ENCODE peak calls at places on chromosome 22, in four cellular contexts. X is Peyer's patch, Z is GM12878, O is IMR-90. W is an unnamed sample.

GRCh38 chr22:40233886-40234285 is 56.2 kb downstream of the TNRC6B start:
- DNase-seq in X (no peak), Z (no peak), O (no peak), W (no peak)

GRCh38 chr22:26461188-26461810 is 22.3 kb downstream of the HPS4 start:
- DNase-seq in X (peak), Z (no peak), O (peak), W (peak)

GRCh38 chr22:46119729-46120419 is 30.5 kb upstream of the PPARA start:
- DNase-seq in X (no peak), Z (no peak), O (peak), W (peak)

GRCh38 chr22:49081261-49081666 is 746.4 kb downstream of the BRD1 start:
- DNase-seq in X (peak), Z (no peak), O (no peak), W (no peak)

GRCh38 chr22:35604671-35605457 is 12.3 kb downstream of the MB start:
- DNase-seq in X (no peak), Z (no peak), O (no peak), W (no peak)

GRCh38 chr22:19051381-19051780 is 70.8 kb downstream of the DGCR2 start:
- DNase-seq in X (no peak), Z (no peak), O (no peak), W (no peak)

GRCh38 chr22:21951931-21952465 is 650 bp downstream of the PPM1F start:
- DNase-seq in X (peak), Z (no peak), O (peak), W (peak)

GRCh38 chr22:41647771-41648170 is 26.7 kb downstream of the XRCC6 start:
- DNase-seq in X (no peak), Z (no peak), O (no peak), W (no peak)

GRCh38 chr22:26399288-26399687 is 29.8 kb upstream of the ASPHD2 start:
- DNase-seq in X (no peak), Z (no peak), O (no peak), W (no peak)

GRCh38 chr22:44261861-44262595 is 50.7 kb downstream of the SHISAL1 start:
- DNase-seq in X (no peak), Z (no peak), O (no peak), W (peak)

GRCh38 chr22:42885446-42885845 is 28.4 kb upstream of the ARFGAP3 start:
- DNase-seq in X (no peak), Z (no peak), O (no peak), W (no peak)

GRCh38 chr22:44318751-44319150 is 6.0 kb upstream of the SHISAL1 start:
- DNase-seq in X (no peak), Z (no peak), O (no peak), W (no peak)

GRCh38 chr22:44920183-44920582 is 89.6 kb downstream of the PHF21B start:
- DNase-seq in X (no peak), Z (no peak), O (no peak), W (no peak)

GRCh38 chr22:32985899-32986772 is 72.0 kb downstream of the SYN3 start:
- DNase-seq in X (no peak), Z (no peak), O (peak), W (peak)

GRCh38 chr22:41998361-41999261 is at the start of gene WBP2NL:
- DNase-seq in X (peak), Z (peak), O (peak), W (peak)

GRCh38 chr22:26801449-26801848 is 144.1 kb downstream of the MIAT start:
- DNase-seq in X (no peak), Z (no peak), O (no peak), W (no peak)

GRCh38 chr22:46260038-46260437 is 3.1 kb downstream of the PKDREJ start:
- DNase-seq in X (peak), Z (no peak), O (no peak), W (no peak)

GRCh38 chr22:48486163-48486957 is 1341.3 kb downstream of the BRD1 start:
- DNase-seq in X (peak), Z (no peak), O (no peak), W (no peak)

GRCh38 chr22:23282986-23283385 is 102.7 kb downstream of the BCR start:
- DNase-seq in X (no peak), Z (no peak), O (no peak), W (no peak)

GRCh38 chr22:39994566-39995345 is at the start of gene FAM83F:
- DNase-seq in X (peak), Z (no peak), O (no peak), W (peak)

GRCh38 chr22:17719911-17720310 is 54.4 kb downstream of the BID start:
- DNase-seq in X (no peak), Z (no peak), O (no peak), W (no peak)

GRCh38 chr22:17717708-17718107 is 56.6 kb downstream of the BID start:
- DNase-seq in X (no peak), Z (no peak), O (peak), W (no peak)

GRCh38 chr22:17712441-17712840 is 61.8 kb downstream of the BID start:
- DNase-seq in X (no peak), Z (no peak), O (peak), W (no peak)

GRCh38 chr22:17716529-17716928 is 57.7 kb downstream of the BID start:
- DNase-seq in X (no peak), Z (no peak), O (peak), W (no peak)
- H3K27ac ChIP-seq in X (no peak), Z (no peak), O (no peak), W (no peak)

GRCh38 chr22:50327711-50328019 is 853 bp upstream of the DENND6B start:
- DNase-seq in X (no peak), Z (no peak), O (no peak), W (no peak)

GRCh38 chr22:50326225-50326958 is 420 bp downstream of the DENND6B start:
- DNase-seq in X (no peak), Z (no peak), O (no peak), W (no peak)

GRCh38 chr22:50325444-50326224 is 1.2 kb downstream of the DENND6B start:
- DNase-seq in X (no peak), Z (no peak), O (no peak), W (no peak)

GRCh38 chr22:50329236-50329635 is 2.4 kb upstream of the DENND6B start:
- DNase-seq in X (no peak), Z (no peak), O (peak), W (no peak)

GRCh38 chr22:50326959-50327710 is at the start of gene DENND6B:
- DNase-seq in X (peak), Z (no peak), O (peak), W (peak)
- TF ChIP-seq CTCF in X (peak), Z (peak), O (peak), W (peak)

DNA sequence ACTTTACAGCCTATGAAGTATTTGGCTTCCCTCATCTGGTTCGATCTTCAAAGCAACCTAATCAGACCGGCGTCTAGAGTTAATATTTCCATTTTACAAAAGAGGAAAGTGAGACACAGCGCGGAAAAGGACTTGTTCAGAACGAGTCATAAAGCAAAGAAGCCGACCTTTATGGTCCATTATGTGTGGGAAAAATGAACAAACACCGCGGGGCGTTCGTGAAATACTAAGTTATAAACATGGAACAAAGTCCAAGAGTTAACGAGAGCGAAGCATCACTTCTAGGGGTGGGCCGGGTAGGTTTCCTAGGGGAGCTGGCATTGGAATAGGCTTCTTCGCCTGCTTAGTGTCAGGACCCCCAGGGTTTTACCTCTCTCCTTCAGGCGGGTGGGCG is 586 bp downstream of the DUSP18 start:
- DNase-seq in X (no peak), Z (no peak), O (no peak), W (no peak)
- TF ChIP-seq POLR2A in X (peak), Z (no peak), O (no peak), W (no peak)

GRCh38 chr22:29353860-29354259 is 34.5 kb downstream of the AP1B1 start:
- DNase-seq in X (no peak), Z (no peak), O (no peak), W (no peak)

GRCh38 chr22:29351042-29351441 is 35.5 kb upstream of the RASL10A start:
- DNase-seq in X (peak), Z (no peak), O (no peak), W (no peak)

GRCh38 chr22:29351891-29352290 is 36.4 kb upstream of the RASL10A start:
- DNase-seq in X (no peak), Z (no peak), O (no peak), W (no peak)

GRCh38 chr22:29352778-29353177 is 35.6 kb downstream of the AP1B1 start:
- DNase-seq in X (no peak), Z (no peak), O (no peak), W (no peak)

GRCh38 chr22:29353286-29353685 is 35.1 kb downstream of the AP1B1 start:
- DNase-seq in X (no peak), Z (no peak), O (no peak), W (no peak)
- H3K27ac ChIP-seq in X (no peak), Z (no peak), O (no peak), W (no peak)

GRCh38 chr22:37951305-37951704 is 2.1 kb downstream of the C22orf23 start:
- DNase-seq in X (no peak), Z (no peak), O (peak), W (no peak)
- TF ChIP-seq CTCF in X (no peak), Z (no peak), O (peak), W (no peak)

DNA sequence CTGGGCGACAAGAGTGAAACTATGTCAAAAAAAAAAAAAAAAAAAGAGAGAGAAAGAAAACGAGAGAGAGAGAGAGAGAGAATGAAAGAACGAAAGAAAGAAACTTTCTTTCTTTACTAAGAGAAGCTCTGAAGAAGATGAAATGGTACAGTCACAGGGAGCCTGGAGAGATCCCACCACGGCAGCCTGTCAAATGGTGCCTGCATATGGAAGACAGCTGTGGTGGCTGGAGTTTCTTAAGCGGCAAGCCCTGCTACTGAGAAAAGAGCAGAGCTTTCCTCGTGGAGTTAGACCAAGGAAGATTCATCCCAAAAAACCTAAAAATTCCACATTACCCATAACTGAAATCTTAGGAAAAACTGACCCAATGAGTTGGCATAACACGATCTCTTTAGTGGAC is 66.7 kb downstream of the MICAL3 start:
- DNase-seq in X (no peak), Z (no peak), O (peak), W (no peak)
- TF ChIP-seq POLR2A in X (no peak), Z (no peak), O (no peak), W (no peak)